ENCODE peak calls at places on chromosomes 6 and 20, in ten cellular contexts. R, U, A, M, Q, Z, V, I, O and F are unnamed samples.

GRCh38 chr6:7674291-7674690 is 51.6 kb upstream of the BMP6 start:
- DNase-seq in U (no peak), R (no peak), Z (no peak), V (no peak), O (no peak), Q (no peak), A (no peak), I (peak), M (no peak), F (no peak)

GRCh38 chr6:156056085-156056484 is 600.4 kb upstream of the NOX3 start:
- DNase-seq in A (no peak), V (no peak), Z (no peak), O (no peak), U (no peak), R (no peak), I (no peak), M (no peak), Q (no peak), F (no peak)

GRCh38 chr6:98041921-98042320 is 758.9 kb upstream of the MMS22L start:
- DNase-seq in O (peak), A (no peak), Q (no peak), U (no peak), Z (no peak), V (no peak), M (no peak), I (no peak), R (no peak), F (no peak)

GRCh38 chr6:38110407-38111025 is 291.0 kb downstream of the ZFAND3 start:
- DNase-seq in Q (no peak), Z (no peak), M (no peak), A (no peak), I (peak), O (no peak), U (no peak), R (no peak), V (no peak), F (no peak)

GRCh38 chr6:99152345-99152643 is 197.2 kb downstream of the FAXC start:
- DNase-seq in R (no peak), U (no peak), I (no peak), Q (no peak), A (no peak), V (no peak), O (no peak), M (no peak), Z (no peak), F (no peak)

GRCh38 chr6:112321882-112322508 is 25.1 kb upstream of the RFPL4B start:
- DNase-seq in A (no peak), M (no peak), V (no peak), Z (no peak), R (no peak), Q (no peak), U (no peak), I (no peak), O (no peak), F (no peak)

GRCh38 chr6:163872335-163872734 is 457.8 kb downstream of the QKI start:
- DNase-seq in R (peak), A (no peak), Q (no peak), M (no peak), U (peak), Z (no peak), O (no peak), I (peak), V (peak), F (peak)

GRCh38 chr6:22141271-22141745 is 155.5 kb downstream of the PRL start:
- DNase-seq in Z (no peak), O (no peak), U (peak), Q (no peak), A (no peak), M (no peak), I (no peak), V (no peak), R (no peak), F (no peak)

GRCh38 chr6:109406196-109406595 is 23.9 kb upstream of the CD164 start:
- DNase-seq in O (no peak), Q (no peak), M (no peak), V (no peak), U (no peak), Z (no peak), I (peak), A (no peak), R (peak), F (no peak)

GRCh38 chr6:38489951-38490350 is 149.8 kb downstream of the BTBD9 start:
- DNase-seq in M (no peak), R (peak), Z (no peak), Q (no peak), I (peak), O (no peak), U (no peak), V (peak), A (no peak), F (no peak)

GRCh38 chr6:9140861-9141534 is 705.7 kb upstream of the SLC35B3 start:
- DNase-seq in V (no peak), I (peak), Z (no peak), R (peak), O (no peak), M (no peak), A (no peak), Q (no peak), U (peak), F (no peak)

GRCh38 chr6:102223942-102224341 is 830.4 kb downstream of the GRIK2 start:
- DNase-seq in Z (no peak), U (no peak), I (no peak), V (no peak), O (no peak), A (no peak), Q (no peak), M (no peak), R (no peak), F (no peak)

GRCh38 chr6:104404377-104404776 is 455.3 kb downstream of the HACE1 start:
- DNase-seq in I (no peak), O (no peak), R (no peak), A (no peak), V (no peak), U (no peak), M (no peak), Q (no peak), Z (no peak), F (no peak)
- H3K4me3 ChIP-seq in I (no peak), O (no peak), R (no peak), A (no peak), V (no peak), U (no peak), M (no peak), Q (no peak), Z (no peak), F (no peak)

GRCh38 chr20:16904751-16905150 is 156.6 kb downstream of the OTOR start:
- DNase-seq in V (no peak), A (no peak), Q (no peak), U (peak), I (no peak), M (no peak), Z (no peak), R (no peak), O (peak), F (no peak)
- TF ChIP-seq CTCF in V (peak), A (no peak), Q (no peak), U (peak), I (no peak), M (no peak), Z (peak), R (no peak), O (peak), F (peak)

DNA sequence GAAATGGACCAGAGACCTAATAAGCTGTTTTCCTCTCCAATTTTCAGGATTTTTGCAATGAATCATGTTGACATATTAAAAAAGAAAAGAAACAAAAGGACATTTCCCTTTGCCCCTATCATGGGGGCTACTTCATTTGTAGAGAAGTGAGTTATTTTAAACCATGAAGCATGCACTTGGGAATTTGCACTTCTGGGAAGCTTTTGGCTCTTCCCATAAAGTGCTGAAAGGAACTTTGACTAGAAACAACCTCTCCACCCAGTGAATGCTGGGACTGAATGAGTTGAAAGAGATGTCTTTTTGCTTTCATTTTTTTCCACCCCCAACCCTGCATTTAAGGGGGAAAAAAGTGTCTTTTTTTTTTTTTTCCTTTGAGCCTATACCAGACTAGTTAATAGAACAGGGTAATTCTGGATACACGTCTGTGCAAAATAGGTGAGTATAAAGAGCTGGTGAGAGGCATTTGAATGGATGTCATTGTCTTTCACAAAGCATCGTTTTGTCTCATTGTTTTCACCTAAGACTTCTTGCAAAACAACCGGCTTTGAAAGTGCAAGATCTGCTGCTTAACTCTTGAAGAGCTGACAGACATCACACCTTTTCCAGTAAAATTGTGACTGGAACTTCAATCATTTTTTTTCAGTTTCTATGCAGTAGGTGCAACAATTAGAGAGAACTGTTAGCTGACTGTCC is 138.7 kb upstream of the BACH2 start:
- DNase-seq in R (no peak), A (no peak), Z (no peak), I (no peak), O (peak), M (no peak), Q (no peak), V (no peak), U (no peak), F (no peak)
- H3K4me3 ChIP-seq in R (no peak), A (no peak), Z (no peak), I (no peak), O (no peak), M (no peak), Q (no peak), V (no peak), U (no peak), F (no peak)

GRCh38 chr6:50128420-50129005 is 78.8 kb upstream of the DEFB112 start:
- DNase-seq in O (peak), R (peak), V (no peak), I (peak), M (no peak), A (no peak), U (peak), Q (no peak), Z (no peak), F (no peak)
- TF ChIP-seq CTCF in O (peak), R (peak), V (peak), I (peak), M (peak), A (no peak), U (peak), Q (peak), Z (peak), F (peak)